ENCODE peak calls at places on chromosomes 13 and 19, in four cellular contexts. I, L, Z and Q are unnamed samples.

GRCh38 chr19:29381353-29382203 is 144.2 kb upstream of the VSTM2B start:
- DNase-seq in Z (no peak), L (no peak), I (no peak), Q (no peak)

GRCh38 chr19:29390742-29391141 is 135.1 kb upstream of the VSTM2B start:
- DNase-seq in Z (no peak), I (no peak), L (no peak), Q (no peak)

GRCh38 chr19:42301646-42302204 is at the start of gene PRR19:
- DNase-seq in L (no peak), I (peak), Z (no peak), Q (no peak)

GRCh38 chr13:111337741-111338140 is 17.3 kb downstream of the TEX29 start:
- DNase-seq in I (no peak), L (no peak), Z (no peak), Q (no peak)

GRCh38 chr13:49528161-49528560 is 32.4 kb downstream of the PHF11 start:
- DNase-seq in I (no peak), L (no peak), Z (no peak), Q (no peak)

GRCh38 chr19:39199025-39199424 is 2.3 kb downstream of the NCCRP1 start:
- DNase-seq in L (no peak), I (peak), Z (peak), Q (peak)

GRCh38 chr19:55494172-55494761 is 6.0 kb downstream of the SSC5D start:
- DNase-seq in L (no peak), Z (no peak), I (peak), Q (no peak)

GRCh38 chr19:48145596-48146254 is 24.4 kb downstream of the LIG1 start:
- DNase-seq in I (no peak), L (no peak), Z (no peak), Q (no peak)

GRCh38 chr13:26605845-26606244 is 48.4 kb downstream of the WASF3 start:
- DNase-seq in Z (peak), L (no peak), I (peak), Q (peak)

GRCh38 chr19:6825076-6825774 is 52.7 kb downstream of the VAV1 start:
- DNase-seq in I (no peak), Z (no peak), L (no peak), Q (no peak)

GRCh38 chr19:1327125-1327524 is 41.5 kb downstream of the EFNA2 start:
- DNase-seq in L (no peak), Z (no peak), I (peak), Q (no peak)

GRCh38 chr13:47901451-47901850 is 99.6 kb downstream of the SUCLA2 start:
- DNase-seq in L (no peak), Z (no peak), I (no peak), Q (no peak)

GRCh38 chr19:58544591-58545285 is 874 bp downstream of the TRIM28 start:
- DNase-seq in I (peak), Z (peak), L (no peak), Q (no peak)

GRCh38 chr19:35908977-35909683 is 1.0 kb upstream of the TYROBP start:
- DNase-seq in L (no peak), Z (no peak), I (no peak), Q (no peak)

GRCh38 chr19:13817615-13818371 is 22.6 kb downstream of the ZSWIM4 start:
- DNase-seq in Z (peak), I (peak), L (no peak), Q (no peak)

GRCh38 chr19:47765522-47766358 is 12.8 kb upstream of the SELENOW start:
- DNase-seq in L (no peak), I (peak), Z (peak), Q (peak)

GRCh38 chr19:32324631-32325215 is 20.7 kb upstream of the ZNF507 start:
- DNase-seq in I (no peak), Z (no peak), L (no peak), Q (no peak)

GRCh38 chr19:58455306-58455705 is 3.9 kb downstream of the ZNF324B start:
- DNase-seq in Z (no peak), I (no peak), L (no peak), Q (no peak)

GRCh38 chr13:103140001-103140671 is 73.9 kb upstream of the SLC10A2 start:
- DNase-seq in I (peak), L (peak), Z (peak), Q (peak)

GRCh38 chr19:57934820-57935665 is at the start of gene ZNF418:
- DNase-seq in I (no peak), Z (peak), L (peak), Q (no peak)

GRCh38 chr19:13817018-13817614 is 21.9 kb downstream of the ZSWIM4 start:
- DNase-seq in I (peak), L (no peak), Z (peak), Q (no peak)

GRCh38 chr19:6223461-6224307 is 56.1 kb downstream of the MLLT1 start:
- DNase-seq in I (no peak), Z (no peak), L (no peak), Q (no peak)

GRCh38 chr13:40502236-40502635 is 164.2 kb downstream of the FOXO1 start:
- DNase-seq in L (no peak), I (no peak), Z (no peak), Q (no peak)

GRCh38 chr13:67186985-67187569 is 43.1 kb downstream of the PCDH9 start:
- DNase-seq in L (no peak), I (no peak), Z (no peak), Q (no peak)

GRCh38 chr13:37878496-37878895 is 8.9 kb upstream of the TRPC4 start:
- DNase-seq in I (no peak), L (no peak), Z (no peak), Q (no peak)

GRCh38 chr19:54190942-54191670 is at the start of gene TSEN34:
- DNase-seq in Z (peak), I (peak), L (no peak), Q (peak)

GRCh38 chr13:70829748-70830147 is 721.5 kb upstream of the KLHL1 start:
- DNase-seq in I (no peak), Z (no peak), L (no peak), Q (no peak)

GRCh38 chr13:30319703-30320102 is 12.4 kb upstream of the KATNAL1 start:
- DNase-seq in L (no peak), I (no peak), Z (no peak), Q (no peak)

GRCh38 chr13:33213797-33214196 is 71.8 kb downstream of the STARD13 start:
- DNase-seq in L (no peak), I (no peak), Z (no peak), Q (no peak)

GRCh38 chr13:102195566-102196462 is 206.0 kb downstream of the FGF14 start:
- DNase-seq in Z (no peak), I (no peak), L (no peak), Q (no peak)

GRCh38 chr19:41226874-41227390 is 7.9 kb downstream of the AXL start:
- DNase-seq in I (no peak), Z (no peak), L (no peak), Q (no peak)

GRCh38 chr13:76012091-76012721 is 376.1 kb downstream of the LMO7 start:
- DNase-seq in I (no peak), Z (no peak), L (no peak), Q (no peak)

GRCh38 chr13:99655351-99656091 is 154.2 kb downstream of the TM9SF2 start:
- DNase-seq in L (no peak), Z (no peak), I (no peak), Q (peak)

GRCh38 chr13:25630327-25630726 is 258.6 kb downstream of the ATP8A2 start:
- DNase-seq in Z (no peak), I (no peak), L (no peak), Q (no peak)

GRCh38 chr13:23701646-23702045 is 131.4 kb downstream of the TNFRSF19 start:
- DNase-seq in I (no peak), Z (no peak), L (no peak), Q (no peak)

GRCh38 chr13:99980201-99981114 is 1.1 kb upstream of the ZIC2 start:
- DNase-seq in Z (peak), L (no peak), I (peak), Q (no peak)

GRCh38 chr19:813359-814107 is 8.2 kb downstream of the PLPPR3 start:
- DNase-seq in Z (no peak), L (no peak), I (no peak), Q (no peak)

GRCh38 chr19:10074153-10074552 is 12.0 kb upstream of the SHFL start:
- DNase-seq in L (no peak), I (peak), Z (no peak), Q (peak)

GRCh38 chr19:4803736-4804695 is 12.5 kb downstream of the FEM1A start:
- DNase-seq in L (no peak), I (peak), Z (peak), Q (peak)

GRCh38 chr19:16527971-16528521 is 14.2 kb downstream of the CHERP start:
- DNase-seq in Z (peak), L (no peak), I (peak), Q (no peak)
- TF ChIP-seq CREM in Z (no peak), L (no peak), I (no peak), Q (no peak)

DNA sequence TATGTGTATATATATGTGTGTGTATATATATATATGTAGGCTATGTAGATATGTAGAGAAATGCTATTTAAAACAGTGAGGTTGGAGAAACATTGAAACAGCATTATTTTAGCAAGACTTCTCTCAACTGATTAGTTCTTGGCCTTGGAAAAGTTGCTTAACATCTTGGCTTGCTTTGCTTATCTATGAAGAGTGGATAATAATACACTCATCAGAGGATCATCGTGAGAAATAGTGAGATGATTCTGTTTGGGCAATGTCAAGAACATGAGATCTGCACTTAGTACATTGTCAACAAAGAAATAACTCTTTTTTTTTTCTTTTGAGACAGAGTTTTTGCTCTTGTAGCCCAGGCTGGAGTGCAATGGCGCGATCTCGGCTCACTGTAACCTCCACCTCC is 128.3 kb downstream of the KLF5 start:
- DNase-seq in I (no peak), L (no peak), Z (no peak), Q (no peak)
- TF ChIP-seq CREM in I (no peak), L (no peak), Z (no peak), Q (no peak)

DNA sequence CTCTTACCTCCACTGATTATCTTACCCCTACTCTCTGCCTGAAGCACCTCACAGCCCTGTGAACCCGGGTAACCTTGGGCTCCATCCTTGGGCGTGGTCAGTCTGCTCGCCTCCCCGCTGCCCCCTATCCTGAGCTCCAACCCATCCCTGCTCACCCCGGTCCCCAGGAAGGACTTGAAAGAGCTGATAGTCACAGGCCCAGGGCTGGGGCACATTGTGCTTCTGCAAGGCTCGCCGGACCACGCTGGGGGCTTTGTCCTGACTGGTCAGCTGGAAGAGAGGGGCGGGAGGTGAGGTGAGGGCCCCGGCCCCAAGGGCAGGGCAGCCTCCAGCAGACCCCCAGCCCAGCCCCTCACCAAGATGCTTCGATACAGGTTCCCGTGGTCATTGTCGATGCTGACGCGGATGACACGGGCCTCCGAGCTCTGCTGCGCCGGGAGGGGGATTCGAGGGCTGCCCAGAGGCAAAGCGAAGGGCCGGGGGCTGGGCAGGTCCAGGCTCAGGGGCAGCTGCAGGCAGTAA is 13.0 kb upstream of the EPOR start:
- DNase-seq in I (no peak), Z (no peak), L (no peak), Q (no peak)
- TF ChIP-seq CREM in I (no peak), Z (no peak), L (no peak), Q (no peak)

DNA sequence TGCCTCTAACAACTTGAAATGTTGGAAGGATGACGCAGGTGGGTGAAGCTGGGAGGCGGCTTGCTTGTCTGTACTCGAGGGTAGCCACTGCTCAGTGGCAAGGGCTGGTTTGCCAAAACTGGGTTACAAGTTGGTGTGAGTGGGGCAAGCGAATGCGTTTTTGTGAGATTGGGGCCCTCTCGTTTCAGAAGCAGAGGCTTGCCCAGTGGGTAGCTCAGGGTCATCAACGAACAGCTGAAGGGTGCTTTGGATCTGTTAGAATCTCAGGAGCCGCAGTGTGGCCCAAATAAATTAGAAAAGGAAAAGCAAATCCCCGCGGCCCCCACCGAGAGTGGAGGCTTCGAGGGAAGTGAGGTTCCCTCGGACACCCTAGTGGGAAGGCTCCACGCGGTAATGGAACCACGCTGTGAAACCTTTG is 7.3 kb downstream of the ATP4B start:
- DNase-seq in L (no peak), I (no peak), Z (no peak), Q (no peak)
- TF ChIP-seq CREM in L (no peak), I (no peak), Z (no peak), Q (no peak)

GRCh38 chr19:3443840-3444694 is 36.3 kb downstream of the SMIM24 start:
- DNase-seq in L (no peak), I (no peak), Z (peak), Q (peak)
- TF ChIP-seq CREM in L (no peak), I (no peak), Z (no peak), Q (no peak)

GRCh38 chr13:59901191-59901590 is 262.5 kb downstream of the DIAPH3 start:
- DNase-seq in L (no peak), Z (no peak), I (no peak), Q (no peak)

DNA sequence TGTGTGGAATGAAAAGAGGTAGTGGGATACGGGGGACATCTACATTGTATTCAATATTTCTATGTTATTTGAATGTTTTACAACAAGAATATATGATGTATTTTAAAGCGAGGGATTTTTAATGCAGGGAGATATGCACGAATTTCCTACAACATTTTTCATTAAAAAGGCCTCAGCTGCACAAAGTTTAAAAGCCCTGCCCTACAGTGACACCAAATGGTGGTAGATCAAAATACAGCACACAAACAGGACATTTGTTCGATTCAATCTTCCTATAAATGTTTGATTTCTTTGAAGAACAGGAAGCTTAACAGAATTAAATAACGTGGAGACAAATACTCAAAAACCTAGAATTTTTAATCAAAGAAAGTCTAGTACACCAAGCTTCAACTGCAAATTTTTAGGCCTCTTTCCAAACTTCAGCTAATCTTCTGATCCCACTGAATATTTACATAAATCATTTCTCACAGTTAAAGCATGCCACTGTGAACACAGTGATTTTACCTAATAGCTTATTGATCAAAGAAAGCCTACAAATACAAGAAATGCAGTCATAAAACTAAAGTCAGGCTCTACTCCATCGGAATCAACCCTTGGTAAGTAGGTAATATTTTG is 257.2 kb downstream of the DIAPH3 start:
- DNase-seq in L (no peak), I (no peak), Z (no peak), Q (peak)
- TF ChIP-seq CREM in L (no peak), I (no peak), Z (no peak), Q (no peak)

GRCh38 chr13:93736909-93737308 is 510.3 kb downstream of the GPC6 start:
- DNase-seq in Z (no peak), L (no peak), I (no peak), Q (no peak)

GRCh38 chr13:93740334-93740733 is 513.7 kb downstream of the GPC6 start:
- DNase-seq in L (no peak), Z (no peak), I (no peak), Q (no peak)

GRCh38 chr13:93730780-93731179 is 504.2 kb downstream of the GPC6 start:
- DNase-seq in I (no peak), Z (no peak), L (no peak), Q (no peak)

DNA sequence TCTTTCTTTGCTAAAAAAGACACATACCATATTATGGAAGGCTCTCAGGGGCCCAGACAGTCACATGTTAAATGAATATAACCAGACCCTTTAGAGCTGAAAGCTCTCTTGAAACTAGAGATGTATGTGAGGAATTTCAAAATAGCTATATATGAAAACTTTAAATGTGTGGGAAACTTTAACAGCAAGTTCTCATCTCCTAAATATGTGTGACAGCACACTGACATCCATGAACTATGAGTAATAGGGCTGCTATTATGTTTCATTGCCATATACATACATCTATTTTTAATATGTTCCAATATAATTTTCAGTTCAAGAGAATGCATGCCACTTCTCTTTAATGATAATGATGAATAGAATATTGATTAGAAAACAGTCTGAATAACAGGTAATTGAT is 509.5 kb downstream of the GPC6 start:
- DNase-seq in Z (no peak), I (no peak), L (no peak), Q (no peak)
- TF ChIP-seq CREM in Z (no peak), I (no peak), L (no peak), Q (no peak)

DNA sequence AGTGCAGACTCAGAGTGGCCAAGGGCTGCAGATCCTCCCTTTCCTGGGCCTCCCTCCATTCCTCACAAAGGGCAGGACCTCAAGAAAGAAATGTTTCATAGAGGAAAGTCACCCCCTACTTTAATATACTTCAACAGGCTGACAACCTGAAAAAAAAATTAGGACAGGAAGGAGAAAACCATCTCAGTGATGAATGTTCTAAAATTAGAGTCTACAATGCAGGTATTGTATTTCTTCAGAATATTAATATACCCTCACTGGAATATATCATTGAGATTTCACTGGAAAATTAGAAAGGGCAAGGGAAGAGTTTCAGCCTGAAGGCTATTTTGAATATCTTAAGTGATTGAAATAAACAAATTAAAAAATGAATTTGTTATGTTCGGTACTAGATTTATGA is 176.9 kb downstream of the DNAJC15 start:
- DNase-seq in I (no peak), L (no peak), Z (no peak), Q (no peak)
- TF ChIP-seq CREM in I (no peak), L (no peak), Z (no peak), Q (no peak)

GRCh38 chr13:73077867-73078266 is 19.1 kb downstream of the KLF5 start:
- DNase-seq in Z (no peak), L (no peak), I (no peak), Q (no peak)

GRCh38 chr13:73075546-73075945 is 16.7 kb downstream of the KLF5 start:
- DNase-seq in L (no peak), I (no peak), Z (peak), Q (no peak)

GRCh38 chr13:73074101-73074500 is 15.3 kb downstream of the KLF5 start:
- DNase-seq in L (no peak), Z (no peak), I (no peak), Q (no peak)

GRCh38 chr13:73073050-73073449 is 14.2 kb downstream of the KLF5 start:
- DNase-seq in L (no peak), I (no peak), Z (no peak), Q (no peak)

DNA sequence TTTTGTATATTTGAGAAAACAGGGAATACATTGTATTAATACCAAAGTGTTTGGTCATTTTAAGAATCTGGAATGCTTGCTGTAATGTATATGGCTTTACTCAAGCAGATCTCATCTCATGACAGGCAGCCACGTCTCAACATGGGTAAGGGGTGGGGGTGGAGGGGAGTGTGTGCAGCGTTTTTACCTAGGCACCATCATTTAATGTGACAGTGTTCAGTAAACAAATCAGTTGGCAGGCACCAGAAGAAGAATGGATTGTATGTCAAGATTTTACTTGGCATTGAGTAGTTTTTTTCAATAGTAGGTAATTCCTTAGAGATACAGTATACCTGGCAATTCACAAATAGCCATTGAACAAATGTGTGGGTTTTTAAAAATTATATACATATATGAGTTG is 17.2 kb downstream of the KLF5 start:
- DNase-seq in Z (no peak), L (no peak), I (no peak), Q (no peak)
- TF ChIP-seq CREM in Z (no peak), L (no peak), I (no peak), Q (no peak)

GRCh38 chr13:44767257-44767656 is 191.1 kb upstream of the TSC22D1 start:
- DNase-seq in L (no peak), Z (no peak), I (no peak), Q (no peak)

GRCh38 chr13:44768233-44768632 is 192.1 kb upstream of the TSC22D1 start:
- DNase-seq in I (no peak), Z (no peak), L (peak), Q (no peak)

GRCh38 chr13:44768775-44769578 is 192.8 kb upstream of the TSC22D1 start:
- DNase-seq in I (no peak), Z (no peak), L (peak), Q (no peak)

GRCh38 chr13:44765076-44765475 is 188.9 kb upstream of the TSC22D1 start:
- DNase-seq in L (no peak), Z (no peak), I (no peak), Q (peak)

GRCh38 chr13:44770951-44771350 is 194.8 kb upstream of the TSC22D1 start:
- DNase-seq in I (no peak), L (no peak), Z (no peak), Q (no peak)
- TF ChIP-seq CREM in I (no peak), L (no peak), Z (no peak), Q (no peak)